ENCODE peak calls at places on chromosomes 13 and 19, in eight cellular contexts. One of them, this sample, is unnamed.

GRCh38 chr13:114063545-114064515 is 68.6 kb downstream of the RASA3 start:
- DNase-seq in tibial nerve: no peak
- DNase-seq in WERI-Rb-1: no peak
- DNase-seq in foreskin fibroblast: peak
- DNase-seq in AG09319: peak
- DNase-seq in cardiac fibroblast: peak
- DNase-seq in Calu3: peak
- DNase-seq in stomach: peak
- DNase-seq in this sample: no peak

GRCh38 chr13:20174656-20175405 is 14.0 kb upstream of the GJA3 start:
- DNase-seq in tibial nerve: peak
- DNase-seq in WERI-Rb-1: no peak
- DNase-seq in foreskin fibroblast: peak
- DNase-seq in AG09319: peak
- DNase-seq in cardiac fibroblast: peak
- DNase-seq in Calu3: peak
- DNase-seq in stomach: peak
- DNase-seq in this sample: peak

GRCh38 chr19:53328967-53329366 is 4.6 kb upstream of the ZNF845 start:
- DNase-seq in tibial nerve: no peak
- DNase-seq in WERI-Rb-1: no peak
- DNase-seq in foreskin fibroblast: peak
- DNase-seq in AG09319: no peak
- DNase-seq in cardiac fibroblast: peak
- DNase-seq in Calu3: no peak
- DNase-seq in stomach: no peak
- DNase-seq in this sample: no peak

GRCh38 chr19:18251587-18252369 is 22.5 kb downstream of the IQCN start:
- DNase-seq in tibial nerve: peak
- DNase-seq in WERI-Rb-1: peak
- DNase-seq in foreskin fibroblast: peak
- DNase-seq in AG09319: peak
- DNase-seq in cardiac fibroblast: peak
- DNase-seq in Calu3: peak
- DNase-seq in stomach: peak
- DNase-seq in this sample: peak

GRCh38 chr13:38180100-38180499 is 169.6 kb upstream of the UFM1 start:
- DNase-seq in tibial nerve: no peak
- DNase-seq in WERI-Rb-1: no peak
- DNase-seq in foreskin fibroblast: peak
- DNase-seq in AG09319: no peak
- DNase-seq in cardiac fibroblast: peak
- DNase-seq in Calu3: no peak
- DNase-seq in stomach: no peak
- DNase-seq in this sample: peak

GRCh38 chr19:31307270-31307669 is 42.0 kb downstream of the TSHZ3 start:
- DNase-seq in tibial nerve: no peak
- DNase-seq in WERI-Rb-1: no peak
- DNase-seq in foreskin fibroblast: no peak
- DNase-seq in AG09319: no peak
- DNase-seq in cardiac fibroblast: no peak
- DNase-seq in Calu3: no peak
- DNase-seq in stomach: no peak
- DNase-seq in this sample: no peak

GRCh38 chr13:93776936-93777335 is 550.3 kb downstream of the GPC6 start:
- DNase-seq in tibial nerve: no peak
- DNase-seq in WERI-Rb-1: no peak
- DNase-seq in foreskin fibroblast: peak
- DNase-seq in AG09319: peak
- DNase-seq in cardiac fibroblast: peak
- DNase-seq in Calu3: no peak
- DNase-seq in stomach: no peak
- DNase-seq in this sample: no peak

GRCh38 chr19:19911150-19911549 is 10.4 kb downstream of the ZNF93 start:
- DNase-seq in tibial nerve: no peak
- DNase-seq in WERI-Rb-1: no peak
- DNase-seq in foreskin fibroblast: no peak
- DNase-seq in AG09319: no peak
- DNase-seq in cardiac fibroblast: peak
- DNase-seq in Calu3: no peak
- DNase-seq in stomach: no peak
- DNase-seq in this sample: no peak

GRCh38 chr13:111908981-111909380 is 158.0 kb upstream of the SOX1 start:
- DNase-seq in tibial nerve: no peak
- DNase-seq in WERI-Rb-1: no peak
- DNase-seq in foreskin fibroblast: no peak
- DNase-seq in AG09319: no peak
- DNase-seq in cardiac fibroblast: no peak
- DNase-seq in Calu3: no peak
- DNase-seq in stomach: no peak
- DNase-seq in this sample: no peak

GRCh38 chr19:35959040-35959967 is 23.1 kb downstream of the LRFN3 start:
- DNase-seq in tibial nerve: no peak
- DNase-seq in WERI-Rb-1: no peak
- DNase-seq in foreskin fibroblast: peak
- DNase-seq in AG09319: no peak
- DNase-seq in cardiac fibroblast: peak
- DNase-seq in Calu3: no peak
- DNase-seq in stomach: peak
- DNase-seq in this sample: no peak

GRCh38 chr13:59478908-59479307 is 684.8 kb downstream of the DIAPH3 start:
- DNase-seq in tibial nerve: no peak
- DNase-seq in WERI-Rb-1: no peak
- DNase-seq in foreskin fibroblast: no peak
- DNase-seq in AG09319: no peak
- DNase-seq in cardiac fibroblast: no peak
- DNase-seq in Calu3: no peak
- DNase-seq in stomach: no peak
- DNase-seq in this sample: no peak

GRCh38 chr19:5052515-5052914 is 83.6 kb downstream of the KDM4B start:
- DNase-seq in tibial nerve: no peak
- DNase-seq in WERI-Rb-1: peak
- DNase-seq in foreskin fibroblast: no peak
- DNase-seq in AG09319: no peak
- DNase-seq in cardiac fibroblast: no peak
- DNase-seq in Calu3: no peak
- DNase-seq in stomach: no peak
- DNase-seq in this sample: no peak
- TF ChIP-seq CTCF in tibial nerve: no peak
- TF ChIP-seq CTCF in WERI-Rb-1: peak
- TF ChIP-seq CTCF in foreskin fibroblast: no peak
- TF ChIP-seq CTCF in AG09319: no peak
- TF ChIP-seq CTCF in cardiac fibroblast: peak
- TF ChIP-seq CTCF in Calu3: no peak
- TF ChIP-seq CTCF in stomach: no peak
- TF ChIP-seq CTCF in this sample: peak

GRCh38 chr19:45128806-45129205 is 32.0 kb downstream of the NKPD1 start:
- DNase-seq in tibial nerve: no peak
- DNase-seq in WERI-Rb-1: no peak
- DNase-seq in foreskin fibroblast: no peak
- DNase-seq in AG09319: no peak
- DNase-seq in cardiac fibroblast: no peak
- DNase-seq in Calu3: no peak
- DNase-seq in stomach: no peak
- DNase-seq in this sample: no peak

GRCh38 chr19:45130236-45130635 is 30.5 kb downstream of the NKPD1 start:
- DNase-seq in tibial nerve: no peak
- DNase-seq in WERI-Rb-1: no peak
- DNase-seq in foreskin fibroblast: no peak
- DNase-seq in AG09319: no peak
- DNase-seq in cardiac fibroblast: no peak
- DNase-seq in Calu3: no peak
- DNase-seq in stomach: no peak
- DNase-seq in this sample: no peak

GRCh38 chr19:45128109-45128508 is 32.7 kb downstream of the NKPD1 start:
- DNase-seq in tibial nerve: no peak
- DNase-seq in WERI-Rb-1: no peak
- DNase-seq in foreskin fibroblast: no peak
- DNase-seq in AG09319: no peak
- DNase-seq in cardiac fibroblast: no peak
- DNase-seq in Calu3: no peak
- DNase-seq in stomach: no peak
- DNase-seq in this sample: no peak

GRCh38 chr19:45133661-45134060 is 27.1 kb downstream of the NKPD1 start:
- DNase-seq in tibial nerve: no peak
- DNase-seq in WERI-Rb-1: no peak
- DNase-seq in foreskin fibroblast: no peak
- DNase-seq in AG09319: no peak
- DNase-seq in cardiac fibroblast: no peak
- DNase-seq in Calu3: no peak
- DNase-seq in stomach: no peak
- DNase-seq in this sample: no peak

DNA sequence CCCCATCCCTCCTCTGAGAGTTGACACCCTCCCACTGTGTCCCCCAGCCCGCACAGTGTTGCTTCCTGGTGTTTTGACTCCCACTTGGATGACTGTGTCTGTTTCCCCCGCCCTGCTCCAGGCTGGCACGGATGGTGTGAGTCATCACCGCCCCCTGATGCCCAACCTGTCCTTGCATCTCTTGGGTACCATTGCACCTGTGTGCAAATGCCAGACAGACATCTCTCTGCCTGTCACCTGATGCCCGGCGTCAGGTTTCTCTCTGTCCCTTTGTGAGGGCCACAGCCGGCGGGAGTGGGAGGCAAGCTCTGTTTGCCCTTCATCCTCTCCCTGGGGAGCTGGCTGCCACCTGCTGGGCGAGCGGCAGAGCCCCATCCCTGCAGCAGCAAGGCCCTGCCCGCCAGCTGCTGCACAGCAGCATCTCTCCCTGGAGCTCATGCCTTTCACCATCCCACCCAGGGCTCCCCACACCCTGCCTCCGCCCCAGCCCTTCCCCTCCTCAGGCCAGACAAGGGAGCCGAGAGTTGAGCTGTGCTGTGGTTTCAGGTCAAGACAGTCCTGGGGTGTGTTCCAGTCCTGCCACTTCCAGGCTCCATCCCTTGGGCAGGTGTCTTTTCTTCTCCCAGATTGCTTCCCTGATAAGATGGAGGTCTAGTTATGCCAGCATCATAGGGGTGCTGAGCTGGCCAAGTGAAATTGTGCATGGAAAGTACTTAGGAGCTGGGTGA is 29.7 kb downstream of the NKPD1 start:
- DNase-seq in tibial nerve: no peak
- DNase-seq in WERI-Rb-1: no peak
- DNase-seq in foreskin fibroblast: peak
- DNase-seq in AG09319: no peak
- DNase-seq in cardiac fibroblast: no peak
- DNase-seq in Calu3: peak
- DNase-seq in stomach: peak
- DNase-seq in this sample: peak
- TF ChIP-seq CTCF in tibial nerve: no peak
- TF ChIP-seq CTCF in WERI-Rb-1: peak
- TF ChIP-seq CTCF in foreskin fibroblast: peak
- TF ChIP-seq CTCF in AG09319: no peak
- TF ChIP-seq CTCF in cardiac fibroblast: no peak
- TF ChIP-seq CTCF in Calu3: peak
- TF ChIP-seq CTCF in stomach: no peak
- TF ChIP-seq CTCF in this sample: peak

DNA sequence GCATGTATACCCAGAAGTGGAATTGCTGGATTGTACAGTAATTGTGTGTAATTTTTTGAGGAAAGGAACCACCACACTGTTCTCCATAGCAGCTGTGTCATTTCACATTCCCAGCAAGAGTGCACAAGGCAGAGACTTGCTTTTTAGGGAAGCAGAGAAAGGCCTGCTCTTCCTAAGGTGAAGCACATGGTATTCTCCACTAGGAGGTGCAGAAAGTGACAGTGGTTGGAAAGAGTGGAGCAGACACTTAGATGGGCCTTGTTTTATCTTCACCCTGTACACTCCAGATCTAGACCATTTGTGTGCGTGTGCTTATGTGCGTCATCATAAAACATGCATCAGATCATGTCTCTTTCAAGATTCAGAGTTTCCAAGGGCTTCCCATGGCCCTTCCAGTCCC is 35.0 kb downstream of the FAM124A start:
- DNase-seq in tibial nerve: no peak
- DNase-seq in WERI-Rb-1: no peak
- DNase-seq in foreskin fibroblast: no peak
- DNase-seq in AG09319: no peak
- DNase-seq in cardiac fibroblast: no peak
- DNase-seq in Calu3: no peak
- DNase-seq in stomach: no peak
- DNase-seq in this sample: no peak
- TF ChIP-seq CTCF in tibial nerve: no peak
- TF ChIP-seq CTCF in WERI-Rb-1: no peak
- TF ChIP-seq CTCF in foreskin fibroblast: no peak
- TF ChIP-seq CTCF in AG09319: no peak
- TF ChIP-seq CTCF in cardiac fibroblast: peak
- TF ChIP-seq CTCF in Calu3: no peak
- TF ChIP-seq CTCF in stomach: no peak
- TF ChIP-seq CTCF in this sample: peak

GRCh38 chr19:46716013-46716671 is 772 bp downstream of the PRKD2 start:
- DNase-seq in tibial nerve: no peak
- DNase-seq in WERI-Rb-1: peak
- DNase-seq in foreskin fibroblast: peak
- DNase-seq in AG09319: no peak
- DNase-seq in cardiac fibroblast: no peak
- DNase-seq in Calu3: peak
- DNase-seq in stomach: peak
- DNase-seq in this sample: no peak
- TF ChIP-seq CTCF in tibial nerve: no peak
- TF ChIP-seq CTCF in WERI-Rb-1: no peak
- TF ChIP-seq CTCF in foreskin fibroblast: no peak
- TF ChIP-seq CTCF in AG09319: no peak
- TF ChIP-seq CTCF in cardiac fibroblast: no peak
- TF ChIP-seq CTCF in Calu3: no peak
- TF ChIP-seq CTCF in stomach: no peak
- TF ChIP-seq CTCF in this sample: no peak